ENCODE peak calls at places on chromosomes 5 and 9, in eight cellular contexts. One of them, this sample, is unnamed.

GRCh38 chr9:92961627-92962302 is 14.4 kb downstream of the FGD3 start:
- DNase-seq in naive thymus-derived CD4-positive, alpha-beta T cell: no peak
- DNase-seq in NCI-H82: no peak
- DNase-seq in AG04450: no peak
- DNase-seq in K562: no peak
- DNase-seq in breast epithelium: peak; percentile 28
- DNase-seq in lower lobe of right lung: no peak
- DNase-seq in activated naive CD8-positive, alpha-beta T cell treated with anti-CD3 and anti-CD28 coated beads, Interleukin-2, amount 50 U/mL, for 24 hours: peak; percentile 61
- DNase-seq in this sample: no peak

GRCh38 chr5:43255704-43256103 is 57.5 kb downstream of the HMGCS1 start:
- DNase-seq in naive thymus-derived CD4-positive, alpha-beta T cell: no peak
- DNase-seq in NCI-H82: no peak
- DNase-seq in AG04450: no peak
- DNase-seq in K562: no peak
- DNase-seq in breast epithelium: no peak
- DNase-seq in lower lobe of right lung: no peak
- DNase-seq in activated naive CD8-positive, alpha-beta T cell treated with anti-CD3 and anti-CD28 coated beads, Interleukin-2, amount 50 U/mL, for 24 hours: no peak
- DNase-seq in this sample: no peak

GRCh38 chr9:21684831-21685362 is 117.5 kb upstream of the MTAP start:
- DNase-seq in naive thymus-derived CD4-positive, alpha-beta T cell: no peak
- DNase-seq in NCI-H82: no peak
- DNase-seq in AG04450: no peak
- DNase-seq in K562: no peak
- DNase-seq in breast epithelium: no peak
- DNase-seq in lower lobe of right lung: no peak
- DNase-seq in activated naive CD8-positive, alpha-beta T cell treated with anti-CD3 and anti-CD28 coated beads, Interleukin-2, amount 50 U/mL, for 24 hours: peak; percentile 57
- DNase-seq in this sample: no peak

GRCh38 chr9:4038182-4038723 is 261.6 kb downstream of the GLIS3 start:
- DNase-seq in naive thymus-derived CD4-positive, alpha-beta T cell: no peak
- DNase-seq in NCI-H82: no peak
- DNase-seq in AG04450: no peak
- DNase-seq in K562: no peak
- DNase-seq in breast epithelium: no peak
- DNase-seq in lower lobe of right lung: no peak
- DNase-seq in activated naive CD8-positive, alpha-beta T cell treated with anti-CD3 and anti-CD28 coated beads, Interleukin-2, amount 50 U/mL, for 24 hours: no peak
- DNase-seq in this sample: no peak

GRCh38 chr9:118809160-118809625 is 560.0 kb downstream of the BRINP1 start:
- DNase-seq in naive thymus-derived CD4-positive, alpha-beta T cell: no peak
- DNase-seq in NCI-H82: no peak
- DNase-seq in AG04450: no peak
- DNase-seq in K562: no peak
- DNase-seq in breast epithelium: no peak
- DNase-seq in lower lobe of right lung: peak; percentile 45
- DNase-seq in activated naive CD8-positive, alpha-beta T cell treated with anti-CD3 and anti-CD28 coated beads, Interleukin-2, amount 50 U/mL, for 24 hours: no peak
- DNase-seq in this sample: no peak

GRCh38 chr5:54758038-54758437 is 227.4 kb downstream of the ESM1 start:
- DNase-seq in naive thymus-derived CD4-positive, alpha-beta T cell: no peak
- DNase-seq in NCI-H82: no peak
- DNase-seq in AG04450: peak; percentile 84
- DNase-seq in K562: no peak
- DNase-seq in breast epithelium: no peak
- DNase-seq in lower lobe of right lung: no peak
- DNase-seq in activated naive CD8-positive, alpha-beta T cell treated with anti-CD3 and anti-CD28 coated beads, Interleukin-2, amount 50 U/mL, for 24 hours: no peak
- DNase-seq in this sample: no peak

GRCh38 chr9:93617273-93617672 is 40.9 kb downstream of the PHF2 start:
- DNase-seq in naive thymus-derived CD4-positive, alpha-beta T cell: no peak
- DNase-seq in NCI-H82: no peak
- DNase-seq in AG04450: no peak
- DNase-seq in K562: no peak
- DNase-seq in breast epithelium: no peak
- DNase-seq in lower lobe of right lung: no peak
- DNase-seq in activated naive CD8-positive, alpha-beta T cell treated with anti-CD3 and anti-CD28 coated beads, Interleukin-2, amount 50 U/mL, for 24 hours: no peak
- DNase-seq in this sample: no peak

GRCh38 chr5:69039829-69040228 is 54.0 kb upstream of the SLC30A5 start:
- DNase-seq in naive thymus-derived CD4-positive, alpha-beta T cell: no peak
- DNase-seq in NCI-H82: no peak
- DNase-seq in AG04450: no peak
- DNase-seq in K562: no peak
- DNase-seq in breast epithelium: no peak
- DNase-seq in lower lobe of right lung: no peak
- DNase-seq in activated naive CD8-positive, alpha-beta T cell treated with anti-CD3 and anti-CD28 coated beads, Interleukin-2, amount 50 U/mL, for 24 hours: no peak
- DNase-seq in this sample: no peak

GRCh38 chr9:35272989-35273388 is 111.2 kb downstream of the UNC13B start:
- DNase-seq in naive thymus-derived CD4-positive, alpha-beta T cell: no peak
- DNase-seq in NCI-H82: no peak
- DNase-seq in AG04450: no peak
- DNase-seq in K562: no peak
- DNase-seq in breast epithelium: no peak
- DNase-seq in lower lobe of right lung: no peak
- DNase-seq in activated naive CD8-positive, alpha-beta T cell treated with anti-CD3 and anti-CD28 coated beads, Interleukin-2, amount 50 U/mL, for 24 hours: no peak
- DNase-seq in this sample: no peak

GRCh38 chr5:169534311-169534880 is 49.2 kb upstream of the SPDL1 start:
- DNase-seq in naive thymus-derived CD4-positive, alpha-beta T cell: no peak
- DNase-seq in NCI-H82: no peak
- DNase-seq in AG04450: no peak
- DNase-seq in K562: no peak
- DNase-seq in breast epithelium: no peak
- DNase-seq in lower lobe of right lung: no peak
- DNase-seq in activated naive CD8-positive, alpha-beta T cell treated with anti-CD3 and anti-CD28 coated beads, Interleukin-2, amount 50 U/mL, for 24 hours: no peak
- DNase-seq in this sample: no peak

GRCh38 chr5:72908666-72909065 is 47.2 kb upstream of the FCHO2 start:
- DNase-seq in naive thymus-derived CD4-positive, alpha-beta T cell: no peak
- DNase-seq in NCI-H82: no peak
- DNase-seq in AG04450: no peak
- DNase-seq in K562: no peak
- DNase-seq in breast epithelium: no peak
- DNase-seq in lower lobe of right lung: no peak
- DNase-seq in activated naive CD8-positive, alpha-beta T cell treated with anti-CD3 and anti-CD28 coated beads, Interleukin-2, amount 50 U/mL, for 24 hours: no peak
- DNase-seq in this sample: no peak

GRCh38 chr5:122091942-122092600 is 14.0 kb upstream of the LOX start:
- DNase-seq in naive thymus-derived CD4-positive, alpha-beta T cell: no peak
- DNase-seq in NCI-H82: peak; percentile 62
- DNase-seq in AG04450: no peak
- DNase-seq in K562: peak; percentile 61
- DNase-seq in breast epithelium: no peak
- DNase-seq in lower lobe of right lung: no peak
- DNase-seq in activated naive CD8-positive, alpha-beta T cell treated with anti-CD3 and anti-CD28 coated beads, Interleukin-2, amount 50 U/mL, for 24 hours: no peak
- DNase-seq in this sample: no peak

GRCh38 chr5:172904643-172905345 is 54.4 kb upstream of the RPL26L1 start:
- DNase-seq in naive thymus-derived CD4-positive, alpha-beta T cell: no peak
- DNase-seq in NCI-H82: no peak
- DNase-seq in AG04450: no peak
- DNase-seq in K562: no peak
- DNase-seq in breast epithelium: peak; percentile 92
- DNase-seq in lower lobe of right lung: peak; percentile 89
- DNase-seq in activated naive CD8-positive, alpha-beta T cell treated with anti-CD3 and anti-CD28 coated beads, Interleukin-2, amount 50 U/mL, for 24 hours: no peak
- DNase-seq in this sample: no peak

GRCh38 chr9:69905291-69905690 is 84.7 kb downstream of the CFAP95 start:
- DNase-seq in naive thymus-derived CD4-positive, alpha-beta T cell: no peak
- DNase-seq in NCI-H82: no peak
- DNase-seq in AG04450: no peak
- DNase-seq in K562: no peak
- DNase-seq in breast epithelium: no peak
- DNase-seq in lower lobe of right lung: no peak
- DNase-seq in activated naive CD8-positive, alpha-beta T cell treated with anti-CD3 and anti-CD28 coated beads, Interleukin-2, amount 50 U/mL, for 24 hours: no peak
- DNase-seq in this sample: no peak

GRCh38 chr5:55986931-55987330 is 7.8 kb downstream of the IL6ST start:
- DNase-seq in naive thymus-derived CD4-positive, alpha-beta T cell: no peak
- DNase-seq in NCI-H82: no peak
- DNase-seq in AG04450: no peak
- DNase-seq in K562: no peak
- DNase-seq in breast epithelium: no peak
- DNase-seq in lower lobe of right lung: no peak
- DNase-seq in activated naive CD8-positive, alpha-beta T cell treated with anti-CD3 and anti-CD28 coated beads, Interleukin-2, amount 50 U/mL, for 24 hours: no peak
- DNase-seq in this sample: no peak

This sample was measured in CD14-positive monocyte.